ENCODE peak calls at places on chromosome 10, in ten cellular contexts. One of them, this sample, is unnamed.

GRCh38 chr10:3043512-3044368 is 23.6 kb upstream of the PFKP start:
- DNase-seq in AG10803: peak; percentile 78
- DNase-seq in prostate gland: peak; percentile 64
- DNase-seq in hepatocyte: peak; percentile 83
- DNase-seq in H9: peak; percentile 77
- DNase-seq in OCI-LY7: peak; percentile 57
- DNase-seq in heart left ventricle: peak; percentile 65
- DNase-seq in adrenal gland: peak; percentile 54
- DNase-seq in endothelial cell: peak; percentile 63
- DNase-seq in tibial artery: peak; percentile 81
- DNase-seq in this sample: peak; percentile 73

GRCh38 chr10:97975598-97975997 is 54.8 kb downstream of the CRTAC1 start:
- DNase-seq in tibial artery: no peak
- DNase-seq in prostate gland: no peak
- DNase-seq in endothelial cell: no peak
- DNase-seq in hepatocyte: no peak
- DNase-seq in AG10803: no peak
- DNase-seq in adrenal gland: no peak
- DNase-seq in H9: no peak
- DNase-seq in heart left ventricle: no peak
- DNase-seq in OCI-LY7: no peak
- DNase-seq in this sample: no peak

GRCh38 chr10:110069502-110069982 is 61.8 kb downstream of the ADD3 start:
- DNase-seq in heart left ventricle: no peak
- DNase-seq in H9: no peak
- DNase-seq in adrenal gland: no peak
- DNase-seq in OCI-LY7: peak; percentile 54
- DNase-seq in prostate gland: no peak
- DNase-seq in endothelial cell: no peak
- DNase-seq in tibial artery: no peak
- DNase-seq in AG10803: no peak
- DNase-seq in hepatocyte: no peak
- DNase-seq in this sample: no peak

GRCh38 chr10:93603023-93603422 is 2.0 kb upstream of the RBP4 start:
- DNase-seq in heart left ventricle: no peak
- DNase-seq in AG10803: no peak
- DNase-seq in endothelial cell: no peak
- DNase-seq in hepatocyte: no peak
- DNase-seq in prostate gland: no peak
- DNase-seq in tibial artery: no peak
- DNase-seq in H9: no peak
- DNase-seq in adrenal gland: no peak
- DNase-seq in OCI-LY7: no peak
- DNase-seq in this sample: no peak

GRCh38 chr10:62377026-62377415 is 2.9 kb downstream of the ZNF365 start:
- DNase-seq in AG10803: no peak
- DNase-seq in adrenal gland: no peak
- DNase-seq in H9: no peak
- DNase-seq in OCI-LY7: no peak
- DNase-seq in tibial artery: no peak
- DNase-seq in endothelial cell: no peak
- DNase-seq in prostate gland: no peak
- DNase-seq in hepatocyte: no peak
- DNase-seq in heart left ventricle: no peak
- DNase-seq in this sample: no peak

GRCh38 chr10:117241541-117242462 is 888 bp downstream of the SLC18A2 start:
- DNase-seq in AG10803: peak; percentile 7
- DNase-seq in H9: peak; percentile 63
- DNase-seq in tibial artery: peak; percentile 42
- DNase-seq in hepatocyte: peak; percentile 37
- DNase-seq in adrenal gland: no peak
- DNase-seq in OCI-LY7: no peak
- DNase-seq in heart left ventricle: no peak
- DNase-seq in endothelial cell: peak; percentile 48
- DNase-seq in prostate gland: peak; percentile 21
- DNase-seq in this sample: no peak

GRCh38 chr10:116654816-116655215 is 34.1 kb downstream of the PNLIPRP2 start:
- DNase-seq in H9: peak; percentile 63
- DNase-seq in endothelial cell: peak; percentile 47
- DNase-seq in prostate gland: no peak
- DNase-seq in adrenal gland: no peak
- DNase-seq in OCI-LY7: no peak
- DNase-seq in tibial artery: no peak
- DNase-seq in hepatocyte: no peak
- DNase-seq in AG10803: no peak
- DNase-seq in heart left ventricle: no peak
- DNase-seq in this sample: no peak

GRCh38 chr10:24901686-24902399 is 50.6 kb downstream of the PRTFDC1 start:
- DNase-seq in tibial artery: no peak
- DNase-seq in endothelial cell: no peak
- DNase-seq in OCI-LY7: no peak
- DNase-seq in heart left ventricle: peak; percentile 33
- DNase-seq in AG10803: peak; percentile 92
- DNase-seq in prostate gland: no peak
- DNase-seq in H9: no peak
- DNase-seq in hepatocyte: peak; percentile 71
- DNase-seq in adrenal gland: peak; percentile 73
- DNase-seq in this sample: peak; percentile 94

GRCh38 chr10:60910543-60910942 is 33.4 kb downstream of the RHOBTB1 start:
- DNase-seq in prostate gland: no peak
- DNase-seq in adrenal gland: no peak
- DNase-seq in hepatocyte: no peak
- DNase-seq in tibial artery: peak; percentile 69
- DNase-seq in OCI-LY7: peak; percentile 19
- DNase-seq in AG10803: peak; percentile 48
- DNase-seq in H9: no peak
- DNase-seq in endothelial cell: no peak
- DNase-seq in heart left ventricle: no peak
- DNase-seq in this sample: no peak

GRCh38 chr10:46074547-46074946 is 28.5 kb upstream of the MSMB start:
- DNase-seq in OCI-LY7: no peak
- DNase-seq in prostate gland: no peak
- DNase-seq in tibial artery: no peak
- DNase-seq in endothelial cell: no peak
- DNase-seq in adrenal gland: no peak
- DNase-seq in H9: no peak
- DNase-seq in AG10803: no peak
- DNase-seq in hepatocyte: no peak
- DNase-seq in heart left ventricle: no peak
- DNase-seq in this sample: no peak

GRCh38 chr10:62373995-62374861 is at the start of gene ZNF365:
- DNase-seq in H9: peak; percentile 56
- DNase-seq in OCI-LY7: no peak
- DNase-seq in heart left ventricle: peak; percentile 21
- DNase-seq in hepatocyte: peak; percentile 68
- DNase-seq in adrenal gland: peak; percentile 43
- DNase-seq in endothelial cell: peak; percentile 34
- DNase-seq in tibial artery: peak; percentile 71
- DNase-seq in AG10803: peak; percentile 22
- DNase-seq in prostate gland: no peak
- DNase-seq in this sample: peak; percentile 60

GRCh38 chr10:80477-81105 is 31.5 kb upstream of the TUBB8 start:
- DNase-seq in adrenal gland: no peak
- DNase-seq in OCI-LY7: no peak
- DNase-seq in prostate gland: no peak
- DNase-seq in tibial artery: no peak
- DNase-seq in hepatocyte: no peak
- DNase-seq in heart left ventricle: no peak
- DNase-seq in H9: no peak
- DNase-seq in AG10803: no peak
- DNase-seq in endothelial cell: no peak
- DNase-seq in this sample: no peak

GRCh38 chr10:52216852-52217251 is 97.2 kb upstream of the DKK1 start:
- DNase-seq in heart left ventricle: no peak
- DNase-seq in H9: no peak
- DNase-seq in tibial artery: no peak
- DNase-seq in prostate gland: peak; percentile 5
- DNase-seq in adrenal gland: no peak
- DNase-seq in endothelial cell: peak; percentile 15
- DNase-seq in hepatocyte: peak; percentile 20
- DNase-seq in OCI-LY7: peak; percentile 67
- DNase-seq in AG10803: peak; percentile 81
- DNase-seq in this sample: peak; percentile 28

GRCh38 chr10:90751107-90751997 is 106.5 kb downstream of the HTR7 start:
- DNase-seq in prostate gland: peak; percentile 14
- DNase-seq in H9: peak; percentile 71
- DNase-seq in adrenal gland: peak; percentile 34
- DNase-seq in endothelial cell: peak; percentile 62
- DNase-seq in heart left ventricle: no peak
- DNase-seq in hepatocyte: peak; percentile 58
- DNase-seq in tibial artery: no peak
- DNase-seq in OCI-LY7: peak; percentile 44
- DNase-seq in AG10803: peak; percentile 20
- DNase-seq in this sample: peak; percentile 10

GRCh38 chr10:3048114-3049019 is 19.0 kb upstream of the PFKP start:
- DNase-seq in hepatocyte: no peak
- DNase-seq in adrenal gland: no peak
- DNase-seq in endothelial cell: no peak
- DNase-seq in tibial artery: peak; percentile 90
- DNase-seq in H9: peak; percentile 69
- DNase-seq in prostate gland: no peak
- DNase-seq in OCI-LY7: no peak
- DNase-seq in AG10803: peak; percentile 46
- DNase-seq in heart left ventricle: no peak
- DNase-seq in this sample: peak; percentile 65

DNA sequence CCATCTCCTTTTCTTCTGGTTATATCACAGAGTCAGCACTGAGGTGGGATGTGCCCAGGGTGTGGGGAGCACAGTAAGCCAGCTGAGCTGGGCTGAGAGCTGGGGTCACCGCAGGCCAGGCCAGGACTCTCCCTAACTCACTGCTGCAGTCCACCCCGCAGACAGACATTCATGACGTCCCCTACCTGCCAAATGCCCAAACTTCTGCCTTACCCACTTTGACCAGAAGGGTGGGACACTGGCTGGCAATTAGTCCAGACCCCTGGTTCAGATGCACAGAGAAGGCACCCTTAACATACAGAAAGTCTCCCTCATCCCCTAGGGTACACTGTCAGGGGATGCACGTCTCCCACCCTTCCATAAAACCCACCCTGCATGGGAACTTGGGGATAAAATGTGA is 2.1 kb downstream of the DRGX start:
- DNase-seq in AG10803: no peak
- DNase-seq in prostate gland: no peak
- DNase-seq in hepatocyte: no peak
- DNase-seq in heart left ventricle: no peak
- DNase-seq in OCI-LY7: no peak
- DNase-seq in H9: no peak
- DNase-seq in endothelial cell: no peak
- DNase-seq in adrenal gland: no peak
- DNase-seq in tibial artery: no peak
- DNase-seq in this sample: no peak
- TF ChIP-seq CTCF in AG10803: no peak
- TF ChIP-seq CTCF in prostate gland: no peak
- TF ChIP-seq CTCF in hepatocyte: no peak
- TF ChIP-seq CTCF in heart left ventricle: no peak
- TF ChIP-seq CTCF in OCI-LY7: no peak
- TF ChIP-seq CTCF in H9: peak; percentile 49
- TF ChIP-seq CTCF in endothelial cell: peak; percentile 41
- TF ChIP-seq CTCF in adrenal gland: no peak
- TF ChIP-seq CTCF in tibial artery: no peak
- TF ChIP-seq CTCF in this sample: peak; percentile 27

GRCh38 chr10:95425592-95426465 is 135.0 kb upstream of the PDLIM1 start:
- DNase-seq in OCI-LY7: no peak
- DNase-seq in prostate gland: no peak
- DNase-seq in endothelial cell: no peak
- DNase-seq in heart left ventricle: no peak
- DNase-seq in adrenal gland: no peak
- DNase-seq in tibial artery: no peak
- DNase-seq in AG10803: no peak
- DNase-seq in hepatocyte: no peak
- DNase-seq in H9: no peak
- DNase-seq in this sample: no peak

GRCh38 chr10:95426482-95426881 is 134.7 kb downstream of the SORBS1 start:
- DNase-seq in prostate gland: no peak
- DNase-seq in heart left ventricle: no peak
- DNase-seq in AG10803: no peak
- DNase-seq in endothelial cell: no peak
- DNase-seq in hepatocyte: no peak
- DNase-seq in tibial artery: no peak
- DNase-seq in H9: no peak
- DNase-seq in adrenal gland: no peak
- DNase-seq in OCI-LY7: no peak
- DNase-seq in this sample: no peak

GRCh38 chr10:95421782-95422181 is 131.0 kb upstream of the PDLIM1 start:
- DNase-seq in heart left ventricle: no peak
- DNase-seq in tibial artery: no peak
- DNase-seq in AG10803: no peak
- DNase-seq in endothelial cell: no peak
- DNase-seq in OCI-LY7: no peak
- DNase-seq in adrenal gland: no peak
- DNase-seq in H9: no peak
- DNase-seq in prostate gland: no peak
- DNase-seq in hepatocyte: no peak
- DNase-seq in this sample: no peak

GRCh38 chr10:95422196-95422595 is 131.4 kb upstream of the PDLIM1 start:
- DNase-seq in prostate gland: no peak
- DNase-seq in hepatocyte: no peak
- DNase-seq in endothelial cell: no peak
- DNase-seq in heart left ventricle: no peak
- DNase-seq in adrenal gland: no peak
- DNase-seq in OCI-LY7: no peak
- DNase-seq in H9: no peak
- DNase-seq in tibial artery: no peak
- DNase-seq in AG10803: no peak
- DNase-seq in this sample: no peak

GRCh38 chr10:95423327-95424005 is 132.7 kb upstream of the PDLIM1 start:
- DNase-seq in tibial artery: peak; percentile 54
- DNase-seq in heart left ventricle: no peak
- DNase-seq in OCI-LY7: no peak
- DNase-seq in AG10803: no peak
- DNase-seq in H9: no peak
- DNase-seq in endothelial cell: no peak
- DNase-seq in prostate gland: no peak
- DNase-seq in adrenal gland: no peak
- DNase-seq in hepatocyte: no peak
- DNase-seq in this sample: no peak
- TF ChIP-seq CTCF in tibial artery: no peak
- TF ChIP-seq CTCF in heart left ventricle: no peak
- TF ChIP-seq CTCF in OCI-LY7: no peak
- TF ChIP-seq CTCF in AG10803: no peak
- TF ChIP-seq CTCF in H9: no peak
- TF ChIP-seq CTCF in endothelial cell: no peak
- TF ChIP-seq CTCF in prostate gland: no peak
- TF ChIP-seq CTCF in adrenal gland: no peak
- TF ChIP-seq CTCF in hepatocyte: no peak
- TF ChIP-seq CTCF in this sample: no peak

GRCh38 chr10:5123886-5124285 is 29.7 kb downstream of the AKR1C3 start:
- DNase-seq in heart left ventricle: no peak
- DNase-seq in AG10803: no peak
- DNase-seq in adrenal gland: no peak
- DNase-seq in prostate gland: no peak
- DNase-seq in H9: no peak
- DNase-seq in tibial artery: no peak
- DNase-seq in hepatocyte: no peak
- DNase-seq in OCI-LY7: no peak
- DNase-seq in endothelial cell: no peak
- DNase-seq in this sample: no peak
- TF ChIP-seq CTCF in heart left ventricle: no peak
- TF ChIP-seq CTCF in AG10803: no peak
- TF ChIP-seq CTCF in adrenal gland: no peak
- TF ChIP-seq CTCF in prostate gland: no peak
- TF ChIP-seq CTCF in H9: no peak
- TF ChIP-seq CTCF in tibial artery: no peak
- TF ChIP-seq CTCF in hepatocyte: no peak
- TF ChIP-seq CTCF in OCI-LY7: no peak
- TF ChIP-seq CTCF in endothelial cell: no peak
- TF ChIP-seq CTCF in this sample: no peak

GRCh38 chr10:44071479-44071878 is 313.4 kb downstream of the CXCL12 start:
- DNase-seq in prostate gland: no peak
- DNase-seq in hepatocyte: no peak
- DNase-seq in adrenal gland: no peak
- DNase-seq in H9: no peak
- DNase-seq in tibial artery: no peak
- DNase-seq in endothelial cell: no peak
- DNase-seq in AG10803: peak; percentile 97
- DNase-seq in heart left ventricle: no peak
- DNase-seq in OCI-LY7: no peak
- DNase-seq in this sample: peak; percentile 78
- TF ChIP-seq CTCF in prostate gland: no peak
- TF ChIP-seq CTCF in hepatocyte: no peak
- TF ChIP-seq CTCF in adrenal gland: no peak
- TF ChIP-seq CTCF in H9: no peak
- TF ChIP-seq CTCF in tibial artery: no peak
- TF ChIP-seq CTCF in endothelial cell: no peak
- TF ChIP-seq CTCF in AG10803: peak; percentile 58
- TF ChIP-seq CTCF in heart left ventricle: no peak
- TF ChIP-seq CTCF in OCI-LY7: no peak
- TF ChIP-seq CTCF in this sample: peak; percentile 50